ENCODE peak calls at places on chromosomes 11 and 22, in six cellular contexts. B, W, V, Q, P and F are unnamed samples.

GRCh38 chr11:63870351-63871197 is 31.7 kb downstream of the MARK2 start:
- DNase-seq in B (no peak), W (no peak), V (no peak), Q (no peak), P (no peak), F (no peak)

GRCh38 chr11:43632171-43632570 is 48.4 kb upstream of the HSD17B12 start:
- DNase-seq in B (no peak), W (no peak), V (no peak), Q (peak), P (peak), F (no peak)

GRCh38 chr11:106271126-106271525 is 193.7 kb downstream of the AASDHPPT start:
- DNase-seq in B (no peak), W (no peak), V (no peak), Q (no peak), P (no peak), F (no peak)

GRCh38 chr22:50020606-50021005 is 8.0 kb upstream of the IL17REL start:
- DNase-seq in B (no peak), W (no peak), V (no peak), Q (no peak), P (no peak), F (no peak)

GRCh38 chr22:17694193-17694592 is 55.6 kb downstream of the BCL2L13 start:
- DNase-seq in B (no peak), W (no peak), V (no peak), Q (no peak), P (no peak), F (no peak)

GRCh38 chr22:33920927-33921575 is 775 bp upstream of the LARGE1 start:
- DNase-seq in B (peak), W (peak), V (peak), Q (peak), P (peak), F (peak)

GRCh38 chr11:18270102-18270501 is 4.0 kb downstream of the SAA1 start:
- DNase-seq in B (no peak), W (no peak), V (no peak), Q (no peak), P (no peak), F (no peak)

GRCh38 chr11:67372993-67373915 is at the start of gene CLCF1:
- DNase-seq in B (peak), W (peak), V (peak), Q (no peak), P (peak), F (peak)

GRCh38 chr22:27875951-27876350 is 43.1 kb downstream of the PITPNB start:
- DNase-seq in B (no peak), W (no peak), V (no peak), Q (no peak), P (no peak), F (no peak)

GRCh38 chr22:28029201-28029948 is 110.3 kb upstream of the PITPNB start:
- DNase-seq in B (no peak), W (peak), V (peak), Q (no peak), P (peak), F (no peak)

GRCh38 chr11:100855466-100856067 is 168.5 kb downstream of the ARHGAP42 start:
- DNase-seq in B (no peak), W (peak), V (peak), Q (no peak), P (peak), F (no peak)

GRCh38 chr22:40487663-40488249 is 117.4 kb downstream of the SGSM3 start:
- DNase-seq in B (no peak), W (peak), V (peak), Q (no peak), P (no peak), F (no peak)

GRCh38 chr22:46045459-46046298 is 68.7 kb upstream of the WNT7B start:
- DNase-seq in B (no peak), W (no peak), V (no peak), Q (no peak), P (no peak), F (no peak)

GRCh38 chr22:17303441-17303839 is 65.8 kb upstream of the CECR2 start:
- DNase-seq in B (no peak), W (no peak), V (no peak), Q (no peak), P (no peak), F (no peak)

GRCh38 chr11:65435981-65436411 is 13.4 kb downstream of the NEAT1 start:
- DNase-seq in B (no peak), W (no peak), V (peak), Q (no peak), P (no peak), F (no peak)

GRCh38 chr11:8026982-8027381 is 39.8 kb downstream of the EIF3F start:
- DNase-seq in B (no peak), W (no peak), V (no peak), Q (no peak), P (no peak), F (no peak)

GRCh38 chr22:38129021-38129420 is 18.5 kb upstream of the BAIAP2L2 start:
- DNase-seq in B (no peak), W (no peak), V (no peak), Q (no peak), P (no peak), F (no peak)

GRCh38 chr11:67436459-67437081 is 912 bp downstream of the PTPRCAP start:
- DNase-seq in B (peak), W (no peak), V (peak), Q (no peak), P (peak), F (no peak)

GRCh38 chr22:49873228-49873940 is 19.7 kb downstream of the ZBED4 start:
- DNase-seq in B (no peak), W (no peak), V (no peak), Q (no peak), P (no peak), F (no peak)

GRCh38 chr11:110989734-110990133 is 255.8 kb upstream of the POU2AF2 start:
- DNase-seq in B (no peak), W (no peak), V (peak), Q (no peak), P (no peak), F (peak)

GRCh38 chr22:26139320-26139719 is 29.9 kb upstream of the SEZ6L start:
- DNase-seq in B (no peak), W (peak), V (no peak), Q (no peak), P (no peak), F (no peak)

GRCh38 chr11:69881467-69882269 is 62.5 kb upstream of the FGF3 start:
- DNase-seq in B (no peak), W (no peak), V (no peak), Q (no peak), P (peak), F (no peak)

GRCh38 chr11:88420165-88420781 is 82.7 kb upstream of the CTSC start:
- DNase-seq in B (no peak), W (no peak), V (peak), Q (no peak), P (no peak), F (peak)

GRCh38 chr11:11010624-11011127 is 152.8 kb upstream of the ZBED5 start:
- DNase-seq in B (no peak), W (peak), V (peak), Q (no peak), P (peak), F (no peak)
- H3K4me3 ChIP-seq in B (no peak), W (no peak), V (no peak), Q (no peak), P (no peak), F (no peak)

GRCh38 chr11:130452941-130453340 is 4.5 kb downstream of the ADAMTS15 start:
- DNase-seq in B (no peak), W (no peak), V (no peak), Q (no peak), P (peak), F (no peak)

GRCh38 chr11:130451261-130452019 is 3.0 kb downstream of the ADAMTS15 start:
- DNase-seq in B (no peak), W (no peak), V (peak), Q (no peak), P (no peak), F (no peak)

GRCh38 chr11:130449996-130450419 is 1.6 kb downstream of the ADAMTS15 start:
- DNase-seq in B (no peak), W (peak), V (peak), Q (no peak), P (peak), F (no peak)

GRCh38 chr11:130454495-130455262 is 6.2 kb downstream of the ADAMTS15 start:
- DNase-seq in B (no peak), W (no peak), V (peak), Q (no peak), P (no peak), F (no peak)

DNA sequence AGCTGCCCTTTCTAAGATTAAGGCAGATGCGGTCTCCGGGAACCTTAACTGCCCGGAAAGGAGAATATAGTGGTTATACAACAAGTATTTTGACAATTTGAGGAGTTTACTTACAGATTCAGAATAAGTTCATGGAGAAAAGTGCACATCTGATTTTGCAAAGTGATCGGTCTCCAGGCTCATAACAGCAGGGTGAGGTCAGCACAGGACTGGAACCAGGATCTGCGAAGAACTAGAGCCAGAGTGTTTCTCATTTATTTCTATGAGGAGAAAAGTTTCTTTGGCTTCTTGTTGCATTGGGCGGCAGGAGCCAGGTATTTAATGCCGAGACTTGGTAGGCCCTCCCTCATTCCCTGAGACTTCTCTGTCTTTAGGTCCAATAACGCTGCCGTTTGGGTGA is 3.7 kb downstream of the ADAMTS15 start:
- DNase-seq in B (no peak), W (no peak), V (no peak), Q (no peak), P (no peak), F (no peak)
- H3K4me3 ChIP-seq in B (no peak), W (no peak), V (peak), Q (no peak), P (no peak), F (peak)

GRCh38 chr11:36510567-36511020 is 522 bp upstream of the TRAF6 start:
- DNase-seq in B (no peak), W (no peak), V (peak), Q (no peak), P (no peak), F (no peak)

GRCh38 chr11:36509265-36509664 is 807 bp downstream of the TRAF6 start:
- DNase-seq in B (peak), W (peak), V (peak), Q (no peak), P (peak), F (no peak)

GRCh38 chr11:36509694-36510566 is at the start of gene TRAF6:
- DNase-seq in B (peak), W (peak), V (peak), Q (peak), P (peak), F (peak)

GRCh38 chr11:36508743-36509142 is 1.3 kb downstream of the TRAF6 start:
- DNase-seq in B (no peak), W (peak), V (peak), Q (no peak), P (no peak), F (no peak)

GRCh38 chr11:36507824-36508489 is 2.1 kb downstream of the TRAF6 start:
- DNase-seq in B (no peak), W (no peak), V (no peak), Q (no peak), P (no peak), F (no peak)
- H3K4me3 ChIP-seq in B (no peak), W (peak), V (peak), Q (peak), P (no peak), F (no peak)

GRCh38 chr11:73310076-73310475 is 2.0 kb downstream of the ARHGEF17 start:
- DNase-seq in B (no peak), W (no peak), V (no peak), Q (no peak), P (no peak), F (no peak)
- H3K4me3 ChIP-seq in B (no peak), W (peak), V (peak), Q (peak), P (no peak), F (peak)

GRCh38 chr11:33016654-33017053 is 976 bp downstream of the DEPDC7 start:
- DNase-seq in B (no peak), W (no peak), V (no peak), Q (no peak), P (no peak), F (no peak)

GRCh38 chr11:33018840-33019239 is 3.2 kb downstream of the DEPDC7 start:
- DNase-seq in B (no peak), W (no peak), V (no peak), Q (no peak), P (no peak), F (no peak)

GRCh38 chr11:33018005-33018404 is 2.3 kb downstream of the DEPDC7 start:
- DNase-seq in B (no peak), W (no peak), V (no peak), Q (no peak), P (no peak), F (no peak)

GRCh38 chr11:33015621-33016551 is at the start of gene DEPDC7:
- DNase-seq in B (peak), W (peak), V (peak), Q (peak), P (peak), F (peak)

DNA sequence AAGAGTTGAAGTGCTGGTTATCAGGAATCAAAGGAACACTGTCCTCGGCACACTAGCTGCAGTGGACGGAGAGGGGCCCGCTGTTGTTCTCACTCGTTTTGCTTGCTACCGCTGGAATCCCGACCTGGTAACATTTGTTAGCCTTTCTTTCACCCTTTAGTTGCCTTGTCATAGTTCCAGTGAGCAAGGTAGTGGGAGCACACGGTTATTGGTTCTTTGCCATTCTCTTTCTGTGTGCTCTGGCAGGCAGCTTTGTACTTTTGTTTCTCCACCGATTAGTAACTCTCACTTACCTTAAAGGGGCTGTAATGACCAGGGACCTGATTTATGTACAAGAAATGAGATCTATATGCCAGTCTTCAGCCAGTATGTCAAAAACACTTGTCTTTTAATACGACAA is 1.8 kb downstream of the DEPDC7 start:
- DNase-seq in B (no peak), W (no peak), V (no peak), Q (no peak), P (no peak), F (no peak)
- H3K4me3 ChIP-seq in B (no peak), W (peak), V (no peak), Q (peak), P (no peak), F (no peak)

DNA sequence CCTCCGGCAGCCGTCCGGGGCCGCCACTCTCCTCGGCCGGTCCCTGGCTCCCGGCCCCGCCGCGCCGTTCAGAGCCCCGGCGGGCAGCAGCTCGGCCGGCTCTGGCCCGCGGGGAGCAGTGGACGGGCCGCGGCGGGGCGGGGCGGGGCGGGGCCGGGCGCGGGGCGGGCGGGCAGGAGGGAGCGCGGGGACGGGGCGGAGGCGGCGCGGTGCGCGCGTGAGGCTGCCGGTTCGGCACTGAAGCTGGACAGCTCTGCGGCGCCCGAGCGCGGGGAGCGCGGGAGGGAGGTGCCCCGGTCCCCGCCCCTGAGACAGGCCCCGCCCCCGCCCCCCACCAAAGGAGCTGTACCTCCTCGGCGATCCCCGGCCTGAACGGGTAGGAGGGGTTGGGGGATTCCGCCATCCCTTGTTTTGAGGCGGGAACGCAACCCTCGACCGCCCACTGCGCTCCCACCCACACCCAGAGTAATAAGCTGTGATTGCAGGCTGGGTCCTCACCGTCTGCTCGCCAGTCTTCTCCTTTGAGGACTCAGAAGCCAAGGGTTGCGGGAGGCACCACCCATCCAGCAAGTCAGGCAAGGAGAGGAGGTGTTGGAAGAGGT is at the start of gene DRD2:
- DNase-seq in B (no peak), W (peak), V (no peak), Q (no peak), P (peak), F (no peak)
- H3K4me3 ChIP-seq in B (no peak), W (no peak), V (no peak), Q (no peak), P (no peak), F (peak)

GRCh38 chr11:61963282-61964057 is 4.0 kb downstream of the FTH1 start:
- DNase-seq in B (no peak), W (no peak), V (peak), Q (no peak), P (no peak), F (no peak)

GRCh38 chr11:61967177-61967923 is at the start of gene FTH1:
- DNase-seq in B (peak), W (peak), V (peak), Q (no peak), P (peak), F (peak)

GRCh38 chr11:61963016-61963281 is 4.5 kb downstream of the FTH1 start:
- DNase-seq in B (no peak), W (no peak), V (no peak), Q (no peak), P (peak), F (no peak)

GRCh38 chr11:61966673-61967176 is 709 bp downstream of the FTH1 start:
- DNase-seq in B (peak), W (peak), V (no peak), Q (no peak), P (peak), F (no peak)

DNA sequence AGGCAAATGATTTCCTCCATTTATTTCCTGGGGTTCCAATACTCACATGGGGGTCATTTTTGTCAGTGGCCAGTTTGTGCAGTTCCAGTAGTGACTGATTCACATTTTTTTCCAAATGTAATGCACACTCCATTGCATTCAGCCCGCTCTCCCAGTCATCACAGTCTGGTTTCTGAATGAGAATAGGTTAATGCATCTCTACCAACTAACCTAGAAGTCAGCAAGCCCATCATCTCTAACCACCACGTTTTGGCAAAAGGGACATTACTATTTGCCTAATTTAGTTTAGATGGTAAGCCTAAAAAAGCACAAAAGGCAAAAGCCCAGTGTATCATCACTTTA is 2.5 kb downstream of the FTH1 start:
- DNase-seq in B (no peak), W (no peak), V (no peak), Q (no peak), P (no peak), F (no peak)
- H3K4me3 ChIP-seq in B (peak), W (peak), V (peak), Q (peak), P (no peak), F (peak)

GRCh38 chr11:26194871-26195270 is 137.1 kb upstream of the ANO3 start:
- DNase-seq in B (no peak), W (no peak), V (no peak), Q (no peak), P (peak), F (no peak)

GRCh38 chr11:26188559-26188958 is 143.4 kb upstream of the ANO3 start:
- DNase-seq in B (no peak), W (no peak), V (peak), Q (no peak), P (no peak), F (no peak)

GRCh38 chr11:26198697-26199096 is 133.2 kb upstream of the ANO3 start:
- DNase-seq in B (no peak), W (no peak), V (no peak), Q (no peak), P (no peak), F (no peak)

GRCh38 chr11:26191193-26191592 is 140.7 kb upstream of the ANO3 start:
- DNase-seq in B (no peak), W (no peak), V (no peak), Q (no peak), P (no peak), F (no peak)

GRCh38 chr11:26193714-26194373 is 138.1 kb upstream of the ANO3 start:
- DNase-seq in B (no peak), W (no peak), V (peak), Q (no peak), P (peak), F (no peak)
- H3K4me3 ChIP-seq in B (no peak), W (no peak), V (no peak), Q (no peak), P (no peak), F (no peak)

DNA sequence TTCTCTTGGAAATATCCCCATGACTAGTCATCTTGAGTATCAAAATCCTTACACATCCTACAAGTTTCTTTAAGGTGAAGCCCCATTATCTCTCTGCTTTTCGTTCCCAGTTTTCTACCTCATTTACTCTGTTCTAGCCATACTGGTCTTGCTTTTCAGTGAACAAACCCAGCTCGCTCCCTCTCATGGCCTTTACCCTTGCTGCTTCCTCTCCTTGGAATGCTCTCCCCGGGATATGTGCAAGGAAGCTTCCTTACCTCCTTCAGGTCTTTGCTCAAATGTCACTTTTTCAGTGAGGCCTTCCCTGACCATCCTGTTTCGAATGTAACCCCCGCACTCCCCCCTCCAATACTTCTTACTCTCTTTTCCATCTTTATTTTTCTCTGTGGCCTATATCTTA is 331.8 kb downstream of the DYNC2H1 start:
- DNase-seq in B (no peak), W (no peak), V (no peak), Q (no peak), P (peak), F (no peak)
- H3K4me3 ChIP-seq in B (no peak), W (no peak), V (no peak), Q (no peak), P (no peak), F (no peak)